ENCODE peak calls at places on chromosomes 2 and 18, in seven cellular contexts. H, N, F, P, J, R and M are unnamed samples.

GRCh38 chr18:13628211-13628610 is 98.1 kb downstream of the FAM210A start:
- DNase-seq in P (no peak), H (no peak), R (no peak), N (no peak), F (no peak), J (no peak), M (no peak)

GRCh38 chr2:215828528-215829184 is 184.7 kb downstream of the MREG start:
- DNase-seq in H (peak; percentile 84), N (no peak), P (peak; percentile 57), F (no peak), R (peak; percentile 75), J (peak; percentile 28), M (no peak)

GRCh38 chr2:166256902-166257301 is 118.8 kb downstream of the SCN9A start:
- DNase-seq in P (no peak), F (no peak), R (no peak), J (no peak), N (no peak), H (no peak), M (no peak)

GRCh38 chr18:45805551-45805950 is 19.9 kb upstream of the SIGLEC15 start:
- DNase-seq in N (no peak), P (no peak), H (no peak), F (no peak), J (no peak), R (no peak), M (no peak)

GRCh38 chr2:215930505-215931233 is 82.7 kb downstream of the MREG start:
- DNase-seq in N (no peak), F (peak; percentile 29), P (peak; percentile 7), J (no peak), H (no peak), R (no peak), M (no peak)

GRCh38 chr2:16653799-16654198 is 11.8 kb downstream of the CYRIA start:
- DNase-seq in F (no peak), N (no peak), H (peak; percentile 94), J (peak; percentile 66), P (no peak), R (peak; percentile 83), M (no peak)

GRCh38 chr2:207801259-207801658 is 31.6 kb upstream of the FZD5 start:
- DNase-seq in H (no peak), P (no peak), F (no peak), R (no peak), N (no peak), J (no peak), M (no peak)

GRCh38 chr2:171460537-171460936 is 26.5 kb downstream of the DCAF17 start:
- DNase-seq in J (no peak), H (no peak), P (no peak), F (no peak), N (no peak), R (no peak), M (no peak)

GRCh38 chr2:177165731-177166711 is 46.6 kb upstream of the HNRNPA3 start:
- DNase-seq in N (no peak), J (peak; percentile 67), H (peak; percentile 64), P (no peak), F (no peak), R (peak; percentile 68), M (no peak)

GRCh38 chr2:68537872-68538271 is 70.5 kb downstream of the APLF start:
- DNase-seq in R (no peak), F (no peak), J (no peak), H (no peak), N (no peak), P (no peak), M (no peak)

GRCh38 chr2:171430516-171431410 is 3.0 kb downstream of the METTL8 start:
- DNase-seq in N (no peak), H (no peak), J (no peak), R (no peak), P (no peak), F (no peak), M (no peak)

GRCh38 chr2:232456296-232457120 is 555 bp downstream of the ALPI start:
- DNase-seq in N (peak; percentile 73), R (no peak), J (no peak), H (no peak), P (no peak), F (no peak), M (no peak)

GRCh38 chr18:3044931-3045698 is 32.2 kb upstream of the LPIN2 start:
- DNase-seq in F (no peak), J (no peak), P (peak; percentile 14), N (no peak), H (peak; percentile 66), R (no peak), M (no peak)

GRCh38 chr2:196482119-196483065 is 157.1 kb upstream of the CCDC150 start:
- DNase-seq in R (peak; percentile 16), H (no peak), P (peak; percentile 6), F (peak; percentile 20), N (no peak), J (no peak), M (no peak)

GRCh38 chr18:46414863-46415262 is 242.2 kb downstream of the LOXHD1 start:
- DNase-seq in P (no peak), R (no peak), N (no peak), J (no peak), F (no peak), H (no peak), M (no peak)

GRCh38 chr2:221997100-221997499 is 301.7 kb downstream of the PAX3 start:
- DNase-seq in R (no peak), P (peak; percentile 87), J (no peak), H (no peak), N (no peak), F (peak; percentile 26), M (no peak)